ENCODE peak calls at places on chromosomes 4 and X, in ten cellular contexts. One of them, this sample, is unnamed.

GRCh38 chrX:104113237-104113965 is 1.1 kb downstream of the ZCCHC18 start:
- DNase-seq in endothelial cell: peak
- DNase-seq in GM20000: peak
- DNase-seq in neural crest cell: peak
- DNase-seq in endodermal cell: peak
- DNase-seq in astrocyte: peak
- DNase-seq in posterior cingulate gyrus: peak
- DNase-seq in M059J: peak
- DNase-seq in WTC11: peak
- DNase-seq in IMR-90: peak
- DNase-seq in this sample: peak

GRCh38 chrX:84340981-84341380 is 153.0 kb upstream of the RPS6KA6 start:
- DNase-seq in endodermal cell: no peak
- DNase-seq in WTC11: no peak
- DNase-seq in astrocyte: peak
- DNase-seq in neural crest cell: no peak
- DNase-seq in IMR-90: peak
- DNase-seq in M059J: peak
- DNase-seq in endothelial cell: no peak
- DNase-seq in GM20000: no peak
- DNase-seq in posterior cingulate gyrus: no peak
- DNase-seq in this sample: no peak

GRCh38 chrX:65993915-65994460 is 45.9 kb downstream of the VSIG4 start:
- DNase-seq in astrocyte: no peak
- DNase-seq in endodermal cell: no peak
- DNase-seq in M059J: no peak
- DNase-seq in endothelial cell: no peak
- DNase-seq in WTC11: no peak
- DNase-seq in neural crest cell: no peak
- DNase-seq in GM20000: no peak
- DNase-seq in IMR-90: no peak
- DNase-seq in posterior cingulate gyrus: peak
- DNase-seq in this sample: no peak

GRCh38 chr4:86657382-86657781 is 63.3 kb downstream of the PTPN13 start:
- DNase-seq in GM20000: no peak
- DNase-seq in IMR-90: no peak
- DNase-seq in endodermal cell: no peak
- DNase-seq in endothelial cell: no peak
- DNase-seq in posterior cingulate gyrus: no peak
- DNase-seq in astrocyte: no peak
- DNase-seq in M059J: no peak
- DNase-seq in neural crest cell: no peak
- DNase-seq in WTC11: no peak
- DNase-seq in this sample: no peak

GRCh38 chrX:19912-20571 is 261.1 kb upstream of the PLCXD1 start:
- DNase-seq in endothelial cell: no peak
- DNase-seq in WTC11: peak
- DNase-seq in astrocyte: no peak
- DNase-seq in posterior cingulate gyrus: peak
- DNase-seq in endodermal cell: peak
- DNase-seq in GM20000: peak
- DNase-seq in M059J: no peak
- DNase-seq in IMR-90: no peak
- DNase-seq in neural crest cell: no peak
- DNase-seq in this sample: peak

GRCh38 chrX:111244238-111244750 is 26.0 kb downstream of the CAPN6 start:
- DNase-seq in neural crest cell: no peak
- DNase-seq in M059J: peak
- DNase-seq in IMR-90: peak
- DNase-seq in astrocyte: no peak
- DNase-seq in endothelial cell: no peak
- DNase-seq in WTC11: no peak
- DNase-seq in GM20000: peak
- DNase-seq in posterior cingulate gyrus: no peak
- DNase-seq in endodermal cell: no peak
- DNase-seq in this sample: peak

GRCh38 chrX:13750204-13750603 is 15.7 kb downstream of the OFD1 start:
- DNase-seq in WTC11: no peak
- DNase-seq in IMR-90: peak
- DNase-seq in GM20000: no peak
- DNase-seq in endothelial cell: no peak
- DNase-seq in astrocyte: peak
- DNase-seq in neural crest cell: no peak
- DNase-seq in posterior cingulate gyrus: no peak
- DNase-seq in endodermal cell: no peak
- DNase-seq in M059J: peak
- DNase-seq in this sample: peak

GRCh38 chr4:185868983-185869938 is 57.3 kb upstream of the SORBS2 start:
- DNase-seq in GM20000: no peak
- DNase-seq in endothelial cell: no peak
- DNase-seq in neural crest cell: no peak
- DNase-seq in M059J: peak
- DNase-seq in posterior cingulate gyrus: no peak
- DNase-seq in astrocyte: no peak
- DNase-seq in IMR-90: no peak
- DNase-seq in endodermal cell: no peak
- DNase-seq in WTC11: no peak
- DNase-seq in this sample: no peak

GRCh38 chrX:8913665-8914409 is 112.7 kb upstream of the FAM9A start:
- DNase-seq in IMR-90: peak
- DNase-seq in posterior cingulate gyrus: no peak
- DNase-seq in M059J: peak
- DNase-seq in endodermal cell: no peak
- DNase-seq in endothelial cell: no peak
- DNase-seq in astrocyte: peak
- DNase-seq in GM20000: no peak
- DNase-seq in neural crest cell: no peak
- DNase-seq in WTC11: no peak
- DNase-seq in this sample: no peak

GRCh38 chr4:1347410-1347864 is 429 bp downstream of the UVSSA start:
- DNase-seq in WTC11: peak
- DNase-seq in posterior cingulate gyrus: peak
- DNase-seq in astrocyte: peak
- DNase-seq in IMR-90: peak
- DNase-seq in M059J: peak
- DNase-seq in GM20000: peak
- DNase-seq in neural crest cell: peak
- DNase-seq in endothelial cell: peak
- DNase-seq in endodermal cell: peak
- DNase-seq in this sample: peak

GRCh38 chr4:186700746-186701145 is 22.9 kb downstream of the FAT1 start:
- DNase-seq in M059J: peak
- DNase-seq in posterior cingulate gyrus: no peak
- DNase-seq in endodermal cell: no peak
- DNase-seq in GM20000: no peak
- DNase-seq in astrocyte: peak
- DNase-seq in neural crest cell: no peak
- DNase-seq in WTC11: no peak
- DNase-seq in IMR-90: peak
- DNase-seq in endothelial cell: no peak
- DNase-seq in this sample: no peak

GRCh38 chrX:43892471-43892870 is 10.2 kb upstream of the MAOB start:
- DNase-seq in endodermal cell: no peak
- DNase-seq in GM20000: no peak
- DNase-seq in endothelial cell: no peak
- DNase-seq in posterior cingulate gyrus: no peak
- DNase-seq in M059J: peak
- DNase-seq in WTC11: no peak
- DNase-seq in astrocyte: no peak
- DNase-seq in neural crest cell: no peak
- DNase-seq in IMR-90: no peak
- DNase-seq in this sample: no peak

GRCh38 chr4:179415016-179415841 is 1973.0 kb upstream of the AGA start:
- DNase-seq in endodermal cell: no peak
- DNase-seq in endothelial cell: no peak
- DNase-seq in IMR-90: peak
- DNase-seq in WTC11: no peak
- DNase-seq in astrocyte: peak
- DNase-seq in neural crest cell: no peak
- DNase-seq in M059J: peak
- DNase-seq in GM20000: no peak
- DNase-seq in posterior cingulate gyrus: no peak
- DNase-seq in this sample: no peak

GRCh38 chr4:77203380-77204197 is 46.6 kb downstream of the CCNG2 start:
- DNase-seq in M059J: peak
- DNase-seq in neural crest cell: peak
- DNase-seq in astrocyte: peak
- DNase-seq in endothelial cell: peak
- DNase-seq in posterior cingulate gyrus: peak
- DNase-seq in endodermal cell: peak
- DNase-seq in IMR-90: peak
- DNase-seq in GM20000: peak
- DNase-seq in WTC11: peak
- DNase-seq in this sample: peak